ENCODE peak calls at places on chromosome 19, in five cellular contexts. D, A, Q, J and Y are unnamed samples.

GRCh38 chr19:29579308-29579910 is 26.7 kb upstream of the POP4 start:
- DNase-seq in A (no peak), D (no peak), J (no peak), Q (no peak), Y (no peak)

GRCh38 chr19:13153627-13154240 is 3.5 kb downstream of the IER2 start:
- DNase-seq in D (peak; percentile 74), Q (no peak), J (peak; percentile 61), A (peak; percentile 78), Y (peak; percentile 59)

GRCh38 chr19:30286378-30286777 is 85.8 kb upstream of the ZNF536 start:
- DNase-seq in Q (no peak), A (no peak), D (no peak), J (no peak), Y (no peak)

GRCh38 chr19:47075179-47075811 is 26.9 kb upstream of the TMEM160 start:
- DNase-seq in J (no peak), D (no peak), A (no peak), Q (no peak), Y (no peak)

GRCh38 chr19:47765522-47766358 is 12.8 kb upstream of the SELENOW start:
- DNase-seq in J (peak; percentile 92), Q (peak; percentile 77), D (peak; percentile 72), A (peak; percentile 70), Y (peak; percentile 78)

GRCh38 chr19:46381746-46382345 is 31.5 kb downstream of the CCDC8 start:
- DNase-seq in D (no peak), J (no peak), Q (no peak), A (no peak), Y (no peak)

GRCh38 chr19:30784850-30785459 is 412.8 kb downstream of the ZNF536 start:
- DNase-seq in A (peak; percentile 43), J (peak; percentile 82), D (peak; percentile 54), Q (no peak), Y (peak; percentile 52)

GRCh38 chr19:17703823-17704463 is 15.3 kb upstream of the MAP1S start:
- DNase-seq in A (peak; percentile 75), J (peak; percentile 92), Q (peak; percentile 80), D (peak; percentile 63), Y (no peak)

GRCh38 chr19:56720281-56720680 is 48.7 kb upstream of the ZNF835 start:
- DNase-seq in Q (peak; percentile 33), D (no peak), A (no peak), J (no peak), Y (no peak)

GRCh38 chr19:6039541-6040225 is 61.7 kb upstream of the RANBP3 start:
- DNase-seq in Q (no peak), A (no peak), J (no peak), D (no peak), Y (no peak)

GRCh38 chr19:1172353-1173159 is 1.5 kb downstream of the SBNO2 start:
- DNase-seq in Q (peak; percentile 64), A (no peak), J (no peak), D (peak; percentile 77), Y (peak; percentile 68)

GRCh38 chr19:6014551-6015135 is 36.7 kb upstream of the RANBP3 start:
- DNase-seq in Q (peak; percentile 20), J (no peak), A (no peak), D (no peak), Y (no peak)

GRCh38 chr19:18765224-18765623 is 25.9 kb downstream of the COMP start:
- DNase-seq in Q (no peak), A (peak; percentile 34), D (no peak), J (no peak), Y (no peak)

GRCh38 chr19:31152906-31153305 is 196.3 kb downstream of the TSHZ3 start:
- DNase-seq in J (no peak), A (no peak), D (peak; percentile 44), Q (no peak), Y (no peak)

GRCh38 chr19:15249912-15250634 is 17.8 kb upstream of the EPHX3 start:
- DNase-seq in D (peak; percentile 97), J (no peak), A (no peak), Q (no peak), Y (peak; percentile 39)

GRCh38 chr19:8513687-8514504 is at the start of gene ZNF414:
- DNase-seq in A (peak; percentile 96), Q (peak; percentile 98), D (peak; percentile 99), J (peak; percentile 100), Y (peak; percentile 98)

GRCh38 chr19:41591951-41592562 is 16.1 kb downstream of the CEACAM21 start:
- DNase-seq in J (peak; percentile 28), D (no peak), Q (no peak), A (no peak), Y (no peak)

GRCh38 chr19:32357720-32358119 is 12.3 kb downstream of the ZNF507 start:
- DNase-seq in A (no peak), Q (no peak), D (peak; percentile 18), J (no peak), Y (no peak)

GRCh38 chr19:2050991-2051770 is at the start of gene MKNK2:
- DNase-seq in A (peak; percentile 93), D (peak; percentile 96), Q (peak; percentile 99), J (peak; percentile 92), Y (peak; percentile 97)

GRCh38 chr19:28341810-28342350 is 871.1 kb downstream of the UQCRFS1 start:
- DNase-seq in Q (no peak), J (no peak), A (no peak), D (no peak), Y (no peak)

GRCh38 chr19:1026189-1027019 is at the start of gene CNN2:
- DNase-seq in J (peak; percentile 93), A (peak; percentile 76), D (peak; percentile 91), Q (peak; percentile 87), Y (peak; percentile 93)

GRCh38 chr19:54388001-54388802 is 23.5 kb upstream of the LAIR1 start:
- DNase-seq in J (peak; percentile 33), Q (no peak), D (peak; percentile 10), A (peak; percentile 60), Y (no peak)

GRCh38 chr19:47209323-47210179 is 21.4 kb downstream of the BBC3 start:
- DNase-seq in J (peak; percentile 55), A (peak; percentile 42), D (no peak), Q (no peak), Y (no peak)

GRCh38 chr19:55406869-55407624 is 541 bp downstream of the UBE2S start:
- DNase-seq in A (peak; percentile 57), J (no peak), D (peak; percentile 81), Q (peak; percentile 70), Y (peak; percentile 63)

GRCh38 chr19:10111405-10111811 is at the start of gene P2RY11:
- DNase-seq in Q (peak; percentile 23), J (no peak), D (no peak), A (no peak), Y (no peak)

GRCh38 chr19:18053571-18054219 is 33.0 kb downstream of the IL12RB1 start:
- DNase-seq in A (no peak), Q (no peak), J (no peak), D (peak; percentile 58), Y (no peak)

GRCh38 chr19:45419396-45419795 is 4.3 kb downstream of the ERCC1 start:
- DNase-seq in D (no peak), J (no peak), A (peak; percentile 89), Q (no peak), Y (no peak)

GRCh38 chr19:36638862-36639510 is 27.7 kb downstream of the ZNF461 start:
- DNase-seq in D (peak; percentile 1), A (no peak), Q (no peak), J (peak; percentile 2), Y (no peak)

GRCh38 chr19:45275370-45275971 is 24.4 kb downstream of the MARK4 start:
- DNase-seq in D (no peak), A (no peak), J (no peak), Q (peak; percentile 85), Y (no peak)

GRCh38 chr19:16895467-16896097 is 6.8 kb downstream of the F2RL3 start:
- DNase-seq in D (no peak), J (no peak), A (no peak), Q (no peak), Y (no peak)

GRCh38 chr19:23512151-23512925 is 117.1 kb upstream of the ZNF91 start:
- DNase-seq in Q (no peak), D (no peak), J (no peak), A (no peak), Y (no peak)

GRCh38 chr19:36849701-36850645 is 703 bp upstream of the ZNF345 start:
- DNase-seq in Q (peak; percentile 87), J (peak; percentile 96), D (peak; percentile 96), A (peak; percentile 81), Y (peak; percentile 94)

GRCh38 chr19:19448238-19448544 is 42.7 kb downstream of the GATAD2A start:
- DNase-seq in Q (no peak), J (no peak), A (no peak), D (no peak), Y (no peak)

GRCh38 chr19:4781851-4782250 is 9.7 kb upstream of the FEM1A start:
- DNase-seq in D (peak; percentile 18), A (peak; percentile 20), J (no peak), Q (no peak), Y (no peak)

GRCh38 chr19:54282706-54283105 is 1.8 kb upstream of the LILRB2 start:
- DNase-seq in D (no peak), A (peak; percentile 24), J (no peak), Q (no peak), Y (no peak)

GRCh38 chr19:19632661-19633060 is 4.6 kb upstream of the LPAR2 start:
- DNase-seq in Q (no peak), D (no peak), A (no peak), J (no peak), Y (no peak)

GRCh38 chr19:56477429-56478338 is 539 bp upstream of the ZNF667 start:
- DNase-seq in D (peak; percentile 98), A (no peak), J (peak; percentile 87), Q (peak; percentile 98), Y (peak; percentile 89)

DNA sequence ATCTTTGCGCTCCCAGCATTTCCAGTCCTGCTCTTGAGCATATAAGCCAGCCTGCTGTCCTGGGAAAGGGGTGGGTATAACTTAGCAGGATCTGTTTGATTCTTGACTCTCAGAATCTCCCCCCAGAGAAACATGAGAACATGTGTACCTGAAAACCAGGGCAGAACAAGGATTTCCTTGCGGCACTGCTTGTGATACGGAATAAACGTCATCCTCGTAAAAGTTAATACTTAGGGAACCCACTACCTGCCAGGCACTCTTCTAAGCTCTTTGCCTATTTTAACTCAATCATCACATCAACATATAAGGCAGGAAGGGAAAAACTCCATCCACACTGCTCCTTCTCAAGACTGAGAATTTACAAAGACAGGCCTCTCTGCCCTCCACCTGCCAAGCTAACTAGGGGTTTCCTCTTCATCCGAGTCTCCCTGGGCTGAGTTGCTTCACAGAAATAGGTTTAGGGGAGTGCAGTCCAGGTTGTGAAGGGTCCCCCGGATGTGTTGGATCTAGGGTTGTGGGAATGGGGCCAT is 1.1 kb downstream of the ZNF653 start:
- DNase-seq in Q (no peak), D (no peak), A (no peak), J (no peak), Y (no peak)
- TF ChIP-seq EZH2phosphoT487 in Q (no peak), D (no peak), A (no peak), J (no peak), Y (no peak)

GRCh38 chr19:39497850-39498261 is 891 bp upstream of the DLL3 start:
- DNase-seq in J (peak; percentile 89), A (peak; percentile 84), D (peak; percentile 36), Q (peak; percentile 88), Y (peak; percentile 75)
- H2AFZ ChIP-seq in J (peak overlapping the region; percentile 97), A (peak overlapping the region; percentile 81), D (peak overlapping the region; percentile 42), Q (peak overlapping the region; percentile 12), Y (peak overlapping the region; percentile 55)

GRCh38 chr19:49114630-49115363 is 627 bp downstream of the LIN7B start:
- DNase-seq in Q (peak; percentile 72), A (peak; percentile 25), J (peak; percentile 88), D (peak; percentile 72), Y (peak; percentile 81)
- TF ChIP-seq EZH2phosphoT487 in Q (no peak), A (no peak), J (no peak), D (no peak), Y (no peak)

GRCh38 chr19:50836543-50837195 is 3.3 kb upstream of the KLK15 start:
- DNase-seq in D (no peak), A (no peak), J (peak; percentile 49), Q (no peak), Y (no peak)
- H2AFZ ChIP-seq in D (no peak overlapping the region), A (no peak overlapping the region), J (peak overlapping the region; percentile 95), Q (no peak overlapping the region), Y (no peak overlapping the region)